ENCODE peak calls at places on chromosomes 16 and 17, in eight cellular contexts. S is T-cell; G is stimulated activated CD8-positive, alpha-beta memory T cell treated with anti-CD3 and anti-CD28 coated beads, Interleukin-4, amount 100 ng/mL, for 48 hours; I is iris pigment epithelial cell; T is stimulated activated CD4-positive, alpha-beta T cell treated with anti-CD3 and anti-CD28 coated beads, Interleukin-1b, Interleukin-23, amount 100 ng/mL, for 4 hours; M is type B pancreatic cell; Z is RKO; Q is activated naive CD4-positive, alpha-beta T cell. K is an unnamed sample.

GRCh38 chr17:27237890-27238289 is 56.0 kb upstream of the WSB1 start:
- DNase-seq in S (no peak), G (no peak), I (no peak), T (no peak), M (no peak), Z (no peak), Q (no peak), K (no peak)

GRCh38 chr17:43446773-43447172 is 37.0 kb upstream of the DHX8 start:
- DNase-seq in S (no peak), G (no peak), I (no peak), T (no peak), M (no peak), Z (no peak), Q (no peak), K (no peak)

GRCh38 chr17:78101542-78101941 is 27.0 kb downstream of the TMC6 start:
- DNase-seq in S (no peak), G (no peak), I (no peak), T (no peak), M (no peak), Z (no peak), Q (no peak), K (no peak)

GRCh38 chr17:61408151-61409041 is 8.8 kb downstream of the TBX2 start:
- DNase-seq in S (no peak), G (peak; percentile 26), I (no peak), T (no peak), M (no peak), Z (no peak), Q (no peak), K (no peak)

GRCh38 chr17:6061290-6061689 is 8.9 kb upstream of the WSCD1 start:
- DNase-seq in S (no peak), G (no peak), I (peak; percentile 40), T (no peak), M (no peak), Z (peak; percentile 27), Q (no peak), K (no peak)

GRCh38 chr17:79095345-79096055 is 20.9 kb downstream of the ENGASE start:
- DNase-seq in S (no peak), G (no peak), I (no peak), T (no peak), M (no peak), Z (no peak), Q (no peak), K (no peak)

GRCh38 chr17:49843774-49844350 is 4.0 kb downstream of the TAC4 start:
- DNase-seq in S (no peak), G (peak; percentile 46), I (peak; percentile 19), T (no peak), M (no peak), Z (no peak), Q (no peak), K (no peak)

GRCh38 chr16:8990445-8990844 is 26.7 kb upstream of the USP7 start:
- DNase-seq in S (no peak), G (no peak), I (no peak), T (no peak), M (no peak), Z (no peak), Q (no peak), K (no peak)

GRCh38 chr17:45090711-45091110 is 29.6 kb downstream of the NMT1 start:
- DNase-seq in S (no peak), G (no peak), I (peak; percentile 49), T (no peak), M (no peak), Z (no peak), Q (no peak), K (no peak)

GRCh38 chr16:84817613-84818012 is 2.2 kb upstream of the CRISPLD2 start:
- DNase-seq in S (no peak), G (no peak), I (no peak), T (no peak), M (no peak), Z (no peak), Q (no peak), K (no peak)

GRCh38 chr16:83675136-83675535 is 132.6 kb upstream of the HSBP1 start:
- DNase-seq in S (no peak), G (no peak), I (peak; percentile 21), T (no peak), M (no peak), Z (no peak), Q (no peak), K (no peak)

GRCh38 chr17:37050905-37051304 is 102.2 kb downstream of the AATF start:
- DNase-seq in S (no peak), G (no peak), I (peak; percentile 31), T (no peak), M (no peak), Z (no peak), Q (no peak), K (no peak)

GRCh38 chr17:80984749-80985148 is 6.9 kb upstream of the CHMP6 start:
- DNase-seq in S (no peak), G (no peak), I (peak; percentile 87), T (no peak), M (no peak), Z (no peak), Q (no peak), K (no peak)

GRCh38 chr17:39195568-39196160 is 1.8 kb downstream of the CACNB1 start:
- DNase-seq in S (no peak), G (no peak), I (no peak), T (no peak), M (no peak), Z (no peak), Q (no peak), K (no peak)

GRCh38 chr17:42740699-42741098 is 4.1 kb downstream of the EZH1 start:
- DNase-seq in S (no peak), G (no peak), I (no peak), T (no peak), M (no peak), Z (no peak), Q (no peak), K (no peak)

GRCh38 chr17:81822312-81822637 is 10.8 kb downstream of the MCRIP1 start:
- DNase-seq in S (no peak), G (no peak), I (no peak), T (no peak), M (no peak), Z (no peak), Q (no peak), K (no peak)

GRCh38 chr17:33873218-33873617 is 381.9 kb upstream of the CCL2 start:
- DNase-seq in S (no peak), G (no peak), I (no peak), T (no peak), M (no peak), Z (no peak), Q (no peak), K (no peak)

GRCh38 chr17:48753794-48754499 is 25.4 kb upstream of the HOXB13 start:
- DNase-seq in S (no peak), G (no peak), I (no peak), T (no peak), M (no peak), Z (no peak), Q (no peak), K (no peak)

GRCh38 chr17:32941419-32942032 is 13.6 kb downstream of the TMEM98 start:
- DNase-seq in S (no peak), G (no peak), I (no peak), T (no peak), M (no peak), Z (no peak), Q (no peak), K (no peak)

GRCh38 chr17:55728361-55728760 is 5.7 kb upstream of the TMEM100 start:
- DNase-seq in S (no peak), G (no peak), I (no peak), T (no peak), M (no peak), Z (no peak), Q (no peak), K (no peak)

GRCh38 chr17:45782889-45783592 is 1.1 kb upstream of the CRHR1 start:
- DNase-seq in S (peak; percentile 19), G (peak; percentile 78), I (peak; percentile 18), T (peak; percentile 47), M (peak; percentile 79), Z (no peak), Q (no peak), K (peak; percentile 61)

GRCh38 chr17:36673637-36674277 is 72.4 kb downstream of the MRM1 start:
- DNase-seq in S (no peak), G (no peak), I (no peak), T (no peak), M (no peak), Z (no peak), Q (no peak), K (no peak)

GRCh38 chr17:79033741-79034501 is 10.0 kb downstream of the C1QTNF1 start:
- DNase-seq in S (no peak), G (no peak), I (no peak), T (no peak), M (no peak), Z (no peak), Q (no peak), K (no peak)

GRCh38 chr17:35171834-35172233 is 22.4 kb downstream of the SLC35G3 start:
- DNase-seq in S (no peak), G (no peak), I (peak; percentile 38), T (no peak), M (no peak), Z (peak; percentile 37), Q (no peak), K (no peak)

GRCh38 chr16:51549836-51550235 is 398.8 kb upstream of the SALL1 start:
- DNase-seq in S (no peak), G (no peak), I (peak; percentile 52), T (no peak), M (no peak), Z (no peak), Q (no peak), K (no peak)

GRCh38 chr17:27669136-27669535 is 38.1 kb downstream of the LGALS9 start:
- DNase-seq in S (no peak), G (no peak), I (no peak), T (no peak), M (no peak), Z (no peak), Q (no peak), K (no peak)

GRCh38 chr16:716250-716607 is 1.3 kb downstream of the METRN start:
- DNase-seq in S (no peak), G (no peak), I (peak; percentile 49), T (no peak), M (no peak), Z (peak; percentile 68), Q (no peak), K (peak; percentile 57)

GRCh38 chr17:19737305-19738072 is 10.6 kb downstream of the ALDH3A1 start:
- DNase-seq in S (no peak), G (no peak), I (no peak), T (no peak), M (no peak), Z (no peak), Q (no peak), K (no peak)

GRCh38 chr16:10835281-10835931 is 16.8 kb upstream of the TVP23A start:
- DNase-seq in S (no peak), G (peak; percentile 53), I (no peak), T (no peak), M (no peak), Z (no peak), Q (no peak), K (no peak)

GRCh38 chr16:87233928-87234327 is 83.3 kb downstream of the C16orf95 start:
- DNase-seq in S (no peak), G (no peak), I (peak; percentile 63), T (no peak), M (no peak), Z (no peak), Q (no peak), K (no peak)

GRCh38 chr17:39028690-39029089 is 61.5 kb upstream of the FBXO47 start:
- DNase-seq in S (no peak), G (no peak), I (no peak), T (no peak), M (no peak), Z (no peak), Q (no peak), K (no peak)

GRCh38 chr16:89589241-89589926 is 13.8 kb downstream of the CPNE7 start:
- DNase-seq in S (no peak), G (no peak), I (no peak), T (no peak), M (no peak), Z (no peak), Q (no peak), K (no peak)

K was measured in progenitor cell of endocrine pancreas.